ENCODE peak calls at places on chromosomes 4 and X, in four cellular contexts. E is K562, T is GM12878, F is HL-60. W is an unnamed sample.
A peak's percentile ranks its signal among the peaks of the same experiment; 100 is the strongest.

GRCh38 chr4:174265917-174266316 is 17.6 kb downstream of the FBXO8 start:
- DNase-seq in E (no peak), T (no peak), F (no peak), W (no peak)

GRCh38 chr4:184899261-184900134 is 73.7 kb upstream of the ACSL1 start:
- DNase-seq in E (no peak), T (no peak), F (no peak), W (no peak)

GRCh38 chr4:4789462-4789861 is 70.0 kb upstream of the MSX1 start:
- DNase-seq in E (no peak), T (no peak), F (peak; percentile 39), W (no peak)

GRCh38 chr4:38411092-38411491 is 252.9 kb upstream of the KLF3 start:
- DNase-seq in E (no peak), T (peak; percentile 19), F (no peak), W (peak; percentile 5)

GRCh38 chr4:106676173-106676921 is 307.8 kb upstream of the GIMD1 start:
- DNase-seq in E (no peak), T (no peak), F (peak; percentile 86), W (no peak)

GRCh38 chr4:3476341-3476747 is 13.2 kb downstream of the DOK7 start:
- DNase-seq in E (no peak), T (no peak), F (no peak), W (no peak)

GRCh38 chr4:103786593-103786992 is 66.8 kb upstream of the TACR3 start:
- DNase-seq in E (no peak), T (no peak), F (no peak), W (no peak)

GRCh38 chrX:150772150-150772970 is 79.2 kb downstream of the MTMR1 start:
- DNase-seq in E (peak; percentile 81), T (no peak), F (peak; percentile 74), W (peak; percentile 74)

GRCh38 chr4:178080312-178080711 is 638.1 kb upstream of the AGA start:
- DNase-seq in E (no peak), T (no peak), F (no peak), W (no peak)

GRCh38 chrX:37485429-37485828 is 86.0 kb upstream of the LANCL3 start:
- DNase-seq in E (no peak), T (no peak), F (no peak), W (no peak)

GRCh38 chrX:129769467-129770154 is 10.1 kb upstream of the SASH3 start:
- DNase-seq in E (no peak), T (peak; percentile 73), F (peak; percentile 59), W (peak; percentile 50)

GRCh38 chr4:24103434-24104168 is 213.8 kb upstream of the PPARGC1A start:
- DNase-seq in E (no peak), T (no peak), F (no peak), W (no peak)

GRCh38 chr4:185099024-185099682 is 43.9 kb upstream of the SLC25A4 start:
- DNase-seq in E (no peak), T (no peak), F (no peak), W (no peak)

GRCh38 chrX:15465347-15465746 is 27.8 kb downstream of the PIR start:
- DNase-seq in E (no peak), T (peak; percentile 16), F (no peak), W (no peak)
- TF ChIP-seq SPI1 in E (no peak), T (peak; percentile 85), F (peak; percentile 19), W (peak; percentile 86)

DNA sequence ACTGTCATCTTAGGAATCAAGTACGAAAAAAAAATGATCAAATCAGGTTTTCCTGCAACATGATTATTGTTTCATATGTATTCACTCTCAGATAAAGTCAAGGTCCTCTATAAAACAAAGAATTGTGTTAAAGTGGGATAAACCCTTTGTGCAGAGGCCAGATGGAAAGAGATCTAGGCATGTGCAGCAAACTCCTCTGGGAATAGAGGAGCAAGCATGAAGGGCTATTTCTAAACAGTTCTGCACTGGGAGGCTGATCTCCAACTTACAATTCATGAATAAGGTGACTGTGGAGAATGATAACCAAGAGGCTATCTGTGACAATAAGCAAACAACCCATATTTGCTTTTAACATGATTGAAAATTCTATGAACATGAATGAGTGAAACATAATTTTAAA is 2.4 kb upstream of the WDFY3 start:
- DNase-seq in E (no peak), T (no peak), F (no peak), W (no peak)
- TF ChIP-seq SPI1 in E (no peak), T (no peak), F (no peak), W (no peak)

GRCh38 chr4:82363896-82364487 is 9.8 kb downstream of the HNRNPD start:
- DNase-seq in E (no peak), T (no peak), F (no peak), W (no peak)

GRCh38 chr4:82358773-82359324 is 14.9 kb downstream of the HNRNPD start:
- DNase-seq in E (no peak), T (no peak), F (no peak), W (no peak)

GRCh38 chr4:82362565-82362964 is 11.2 kb downstream of the HNRNPD start:
- DNase-seq in E (no peak), T (no peak), F (no peak), W (no peak)

GRCh38 chr4:82357640-82358039 is 16.2 kb downstream of the HNRNPD start:
- DNase-seq in E (no peak), T (no peak), F (no peak), W (no peak)

DNA sequence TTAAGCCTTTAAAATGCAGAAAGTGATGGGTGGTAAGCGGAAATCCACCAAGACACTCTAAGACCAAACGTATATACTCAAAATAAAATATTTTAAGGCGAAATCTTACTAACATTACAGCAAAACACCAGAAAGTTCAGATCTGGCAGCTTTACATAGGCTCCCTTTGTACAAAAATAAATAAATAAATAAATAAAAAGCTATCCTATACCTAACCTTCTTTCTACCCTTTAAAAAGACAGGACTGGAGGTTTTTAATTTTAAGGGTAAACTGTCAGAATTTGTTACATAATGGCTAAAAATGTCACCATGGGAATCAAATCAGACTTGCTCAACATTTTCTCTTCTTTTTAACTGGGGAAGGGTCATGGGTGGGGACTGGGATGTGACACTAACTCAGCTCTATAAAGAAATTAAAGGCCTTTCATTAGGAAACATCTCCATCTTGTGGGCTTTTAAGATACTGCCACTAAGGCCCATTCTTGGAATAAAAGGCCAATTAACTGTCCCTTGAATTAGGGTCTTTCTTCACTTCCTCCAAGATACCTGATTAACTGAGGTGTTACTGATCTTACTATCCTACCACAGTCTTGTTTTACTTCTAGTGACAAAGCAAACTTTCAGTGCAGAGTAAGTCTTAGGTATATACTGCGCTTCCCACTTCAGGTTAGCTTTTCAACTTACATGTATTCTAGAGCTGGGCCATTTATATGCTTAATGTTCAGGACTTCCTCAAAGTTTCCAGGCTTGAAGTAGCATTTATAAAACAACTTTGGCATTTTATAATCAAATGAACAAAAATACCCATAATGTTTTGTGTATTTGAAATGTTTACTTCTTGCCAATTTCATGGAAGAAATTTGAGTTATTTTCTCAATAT is 13.3 kb downstream of the HNRNPD start:
- DNase-seq in E (peak; percentile 39), T (no peak), F (no peak), W (no peak)
- TF ChIP-seq SPI1 in E (no peak), T (peak; percentile 11), F (peak; percentile 78), W (no peak)

GRCh38 chr4:88217169-88217568 is 58.7 kb upstream of the ABCG2 start:
- DNase-seq in E (no peak), T (no peak), F (no peak), W (no peak)

GRCh38 chr4:88215351-88215750 is 56.9 kb upstream of the ABCG2 start:
- DNase-seq in E (no peak), T (no peak), F (no peak), W (no peak)

GRCh38 chr4:88216395-88216794 is 58.0 kb upstream of the ABCG2 start:
- DNase-seq in E (peak; percentile 12), T (no peak), F (no peak), W (no peak)

DNA sequence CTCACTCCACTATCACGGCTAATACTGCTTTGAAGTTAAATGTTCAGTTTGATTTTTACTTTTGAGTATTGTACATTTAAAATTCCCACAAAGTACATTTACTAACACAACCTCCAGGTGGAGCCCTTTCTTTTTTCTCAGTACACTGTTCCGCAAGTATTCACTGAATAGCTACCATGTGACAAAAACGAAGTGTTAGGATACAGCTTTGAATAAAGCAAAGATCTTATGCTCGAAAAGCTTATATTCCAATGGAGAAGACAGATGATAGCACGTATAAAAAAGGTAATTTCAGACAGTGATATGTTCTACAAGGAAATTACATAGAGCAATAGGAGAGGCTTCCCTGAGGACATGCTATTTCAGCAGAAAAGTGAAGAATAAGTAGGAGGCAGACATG is 60.7 kb upstream of the ABCG2 start:
- DNase-seq in E (peak; percentile 56), T (no peak), F (peak; percentile 17), W (no peak)
- TF ChIP-seq SPI1 in E (no peak), T (no peak), F (no peak), W (no peak)

GRCh38 chr4:105401278-105401677 is 72.6 kb downstream of the PPA2 start:
- DNase-seq in E (no peak), T (no peak), F (no peak), W (no peak)

DNA sequence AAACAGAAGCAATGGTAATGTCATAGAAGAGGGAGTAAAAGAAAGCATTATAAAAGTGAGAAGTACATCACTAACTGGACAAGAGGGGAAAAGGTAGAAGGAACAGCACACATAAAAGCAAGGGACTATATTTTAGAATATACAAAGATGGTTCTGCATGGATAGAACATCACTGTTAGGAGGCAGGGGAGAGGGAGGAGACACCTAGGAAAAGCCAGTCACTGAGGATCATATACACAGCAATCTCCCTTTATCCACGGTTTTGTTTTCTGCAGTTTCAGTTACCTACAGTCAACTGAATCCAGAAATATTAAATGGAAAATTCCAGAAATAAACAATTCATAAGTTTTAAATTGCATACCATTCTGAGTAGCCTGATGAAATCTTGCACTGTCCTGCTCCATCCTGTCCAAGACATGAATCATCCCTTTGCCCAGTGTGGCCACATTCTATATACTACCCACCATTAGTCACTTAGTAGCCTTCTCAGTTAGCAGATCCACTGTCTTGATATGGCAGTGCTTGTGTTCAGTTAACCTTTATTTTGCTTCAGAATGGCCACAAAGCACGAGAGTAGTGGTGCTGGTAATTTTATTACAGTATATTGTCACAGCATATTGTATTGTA is 74.2 kb downstream of the PPA2 start:
- DNase-seq in E (peak; percentile 16), T (no peak), F (no peak), W (no peak)
- TF ChIP-seq SPI1 in E (no peak), T (no peak), F (no peak), W (no peak)

DNA sequence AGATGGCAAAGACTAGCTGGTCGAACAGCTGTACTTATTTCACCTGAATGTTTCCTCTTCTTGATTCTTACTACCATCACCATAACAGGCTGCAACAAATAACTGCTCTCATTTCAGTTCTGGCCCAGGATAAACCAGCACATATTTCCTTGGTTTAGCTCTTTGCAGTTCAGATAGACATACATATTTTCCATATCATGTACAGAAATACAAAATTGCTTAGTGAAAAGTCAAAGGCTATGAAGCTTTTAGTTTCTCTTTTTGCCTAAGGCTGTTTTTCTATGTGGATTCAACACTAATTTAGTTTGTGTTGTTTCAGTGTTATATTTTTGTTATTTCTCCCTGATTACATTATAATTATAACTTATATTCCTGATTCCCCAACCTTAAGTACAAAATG is 103.6 kb upstream of the BMP3 start:
- DNase-seq in E (no peak), T (no peak), F (no peak), W (no peak)
- TF ChIP-seq SPI1 in E (no peak), T (no peak), F (no peak), W (no peak)